ENCODE peak calls at places on chromosomes 2 and 18, in six cellular contexts. Z is H1, L is IMR-90, U is H9, K is neuronal stem cell, D is mesenchymal stem cell. I is an unnamed sample.

GRCh38 chr2:84906108-84906899 is 848 bp downstream of the TMSB10 start:
- DNase-seq in Z (no peak), L (no peak), U (no peak), K (no peak), D (no peak), I (no peak)

GRCh38 chr2:74037379-74037860 is 52.7 kb downstream of the TET3 start:
- DNase-seq in Z (no peak), L (peak; percentile 48), U (no peak), K (no peak), D (peak; percentile 66), I (peak; percentile 66)

GRCh38 chr2:38554973-38555595 is 47.6 kb downstream of the HNRNPLL start:
- DNase-seq in Z (no peak), L (peak; percentile 33), U (no peak), K (no peak), D (peak; percentile 44), I (peak; percentile 57)

GRCh38 chr2:150190546-150190945 is 296.9 kb downstream of the RND3 start:
- DNase-seq in Z (no peak), L (no peak), U (no peak), K (no peak), D (no peak), I (no peak)

GRCh38 chr18:35458677-35459441 is 38.9 kb downstream of the INO80C start:
- DNase-seq in Z (peak; percentile 55), L (peak; percentile 79), U (peak; percentile 83), K (no peak), D (peak; percentile 89), I (peak; percentile 98)

GRCh38 chr2:24423095-24423494 is 62.8 kb upstream of the ITSN2 start:
- DNase-seq in Z (no peak), L (no peak), U (no peak), K (no peak), D (no peak), I (no peak)

GRCh38 chr2:71831208-71831577 is 316.5 kb downstream of the CYP26B1 start:
- DNase-seq in Z (no peak), L (peak; percentile 80), U (peak; percentile 22), K (no peak), D (peak; percentile 73), I (peak; percentile 70)

GRCh38 chr2:154568413-154568812 is 130.1 kb upstream of the KCNJ3 start:
- DNase-seq in Z (no peak), L (no peak), U (peak; percentile 50), K (no peak), D (no peak), I (no peak)

GRCh38 chr2:37156071-37156856 is 516 bp downstream of the EIF2AK2 start:
- DNase-seq in Z (peak; percentile 78), L (peak; percentile 42), U (peak; percentile 31), K (no peak), D (peak; percentile 75), I (peak; percentile 29)

GRCh38 chr2:43224571-43225092 is 1.8 kb downstream of the ZFP36L2 start:
- DNase-seq in Z (peak; percentile 66), L (peak; percentile 17), U (no peak), K (no peak), D (peak; percentile 52), I (no peak)

DNA sequence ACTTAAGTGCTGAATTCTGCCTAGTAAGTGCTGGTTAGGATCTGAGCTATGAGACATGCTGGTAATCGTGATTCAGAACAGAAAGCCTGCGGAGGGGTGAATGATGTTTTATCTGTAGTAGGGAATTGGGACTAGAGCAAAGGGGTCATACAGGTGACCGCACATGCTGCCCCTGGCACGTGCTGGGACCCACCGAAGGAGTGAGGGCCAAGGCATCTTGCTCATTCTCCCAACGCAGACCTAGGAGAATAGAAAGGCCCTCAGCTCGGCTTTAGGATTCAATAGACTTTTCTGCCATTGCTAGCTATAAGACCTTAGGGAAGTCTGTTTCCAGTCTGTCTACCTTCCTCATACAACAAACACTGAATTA is 8.8 kb upstream of the SMAD7 start:
- DNase-seq in Z (peak; percentile 80), L (no peak), U (no peak), K (no peak), D (peak; percentile 46), I (no peak)
- H3K4ac ChIP-seq in Z (peak overlapping the region; percentile 36), L (peak overlapping the region; percentile 65), U (no peak overlapping the region), K (no peak overlapping the region), D (peak overlapping the region; percentile 4), I (no peak overlapping the region)

GRCh38 chr18:7255054-7255453 is 24.2 kb downstream of the LRRC30 start:
- DNase-seq in Z (no peak), L (no peak), U (no peak), K (no peak), D (no peak), I (no peak)

GRCh38 chr18:7261199-7261598 is 30.3 kb downstream of the LRRC30 start:
- DNase-seq in Z (no peak), L (no peak), U (no peak), K (no peak), D (no peak), I (peak; percentile 55)

GRCh38 chr18:7255643-7256042 is 24.8 kb downstream of the LRRC30 start:
- DNase-seq in Z (no peak), L (no peak), U (no peak), K (no peak), D (no peak), I (no peak)

GRCh38 chr18:7259482-7259881 is 28.6 kb downstream of the LRRC30 start:
- DNase-seq in Z (no peak), L (no peak), U (no peak), K (no peak), D (no peak), I (no peak)

DNA sequence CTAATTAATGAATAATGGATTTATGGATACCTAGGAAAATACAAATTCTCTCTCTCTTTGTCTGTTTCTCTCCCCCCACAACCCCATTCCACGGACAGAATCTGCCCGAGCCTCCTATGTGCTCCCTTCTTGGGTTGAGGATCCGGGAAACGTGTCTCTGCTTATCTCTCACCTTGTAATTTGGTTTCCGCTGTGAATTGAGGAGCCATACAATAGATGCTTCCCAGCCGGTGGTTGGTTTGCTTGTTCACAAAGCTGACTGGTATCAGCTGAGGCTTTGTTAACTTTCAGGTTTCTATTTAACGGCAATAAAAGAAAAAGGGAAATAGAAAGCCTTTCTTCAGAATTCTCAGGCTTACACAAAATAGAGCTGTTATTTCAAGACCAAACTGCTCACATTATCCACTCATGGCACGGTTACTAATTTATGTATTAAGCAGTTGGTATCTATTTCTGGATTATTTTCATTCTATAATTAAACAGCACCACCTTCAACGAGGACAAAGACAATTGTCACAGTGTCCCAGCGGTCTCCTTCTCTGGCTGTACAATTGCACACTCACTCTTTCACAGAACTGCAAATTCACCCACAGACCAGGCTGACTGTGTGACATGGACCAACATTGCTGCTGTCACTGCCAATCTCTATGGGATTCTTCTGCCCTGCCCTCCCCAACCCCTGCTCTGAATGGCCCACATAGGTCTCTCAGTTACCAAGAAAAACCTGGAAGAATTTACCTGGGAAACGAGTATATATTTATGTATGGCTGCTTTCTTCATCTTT is 26.3 kb downstream of the LRRC30 start:
- DNase-seq in Z (no peak), L (no peak), U (no peak), K (no peak), D (no peak), I (no peak)
- H3K14ac ChIP-seq in Z (no peak overlapping the region), L (no peak overlapping the region), U (no peak overlapping the region), K (no peak overlapping the region), D (no peak overlapping the region), I (no peak overlapping the region)

GRCh38 chr2:112053917-112054846 is 887 bp upstream of the TMEM87B start:
- DNase-seq in Z (peak; percentile 99), L (peak; percentile 92), U (peak; percentile 96), K (peak; percentile 97), D (peak; percentile 98), I (peak; percentile 98)

GRCh38 chr2:112055833-112056625 is 960 bp downstream of the TMEM87B start:
- DNase-seq in Z (no peak), L (peak; percentile 95), U (no peak), K (peak; percentile 41), D (peak; percentile 99), I (peak; percentile 69)

GRCh38 chr2:112059671-112060070 is 4.6 kb downstream of the TMEM87B start:
- DNase-seq in Z (no peak), L (no peak), U (no peak), K (no peak), D (no peak), I (no peak)

GRCh38 chr2:112056626-112056987 is 1.5 kb downstream of the TMEM87B start:
- DNase-seq in Z (no peak), L (no peak), U (no peak), K (no peak), D (no peak), I (no peak)

DNA sequence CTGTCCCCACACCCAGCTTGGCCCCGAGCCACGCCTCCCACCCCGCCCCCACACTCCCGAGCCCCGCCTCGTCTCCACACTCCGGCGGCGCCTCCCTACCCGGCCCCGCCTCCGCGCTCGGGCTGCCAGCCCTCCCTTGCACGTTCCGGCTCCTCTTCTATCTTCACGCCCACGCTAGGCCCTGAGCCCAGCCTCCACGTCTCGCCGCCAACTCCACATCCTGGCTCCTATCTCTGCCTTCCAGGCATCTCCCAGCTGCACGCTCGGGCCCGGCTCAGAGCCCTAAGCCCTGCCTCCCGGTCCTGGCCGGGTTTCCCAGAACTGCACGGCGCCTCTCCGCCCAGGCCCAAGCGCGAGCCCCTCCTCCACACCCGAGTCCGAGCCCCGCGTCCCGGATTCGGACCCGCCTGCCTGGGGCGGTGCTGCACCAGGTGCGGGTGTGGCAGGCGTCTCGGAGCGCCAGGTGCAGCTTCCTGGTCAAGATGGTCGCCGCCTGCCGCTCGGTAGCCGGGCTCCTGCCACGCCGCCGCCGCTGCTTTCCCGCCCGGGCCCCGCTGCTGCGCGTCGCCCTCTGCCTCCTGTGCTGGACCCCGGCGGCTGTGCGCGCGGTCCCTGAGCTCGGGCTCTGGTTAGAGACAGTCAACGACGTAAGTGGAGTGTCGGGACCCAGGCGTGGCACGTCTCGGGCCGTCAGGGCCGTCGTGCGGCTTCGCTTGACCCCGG is at the start of gene TMEM87B:
- DNase-seq in Z (peak; percentile 96), L (peak; percentile 98), U (peak; percentile 98), K (peak; percentile 97), D (peak; percentile 96), I (peak; percentile 94)
- H3K23ac ChIP-seq in Z (no peak within 1 kb of the TSS), L (peak within 1 kb of the TSS; percentile 96), U (no peak within 1 kb of the TSS), K (peak within 1 kb of the TSS; percentile 94), D (peak within 1 kb of the TSS; percentile 99), I (no peak within 1 kb of the TSS)

GRCh38 chr18:77008006-77008405 is 124.6 kb downstream of the MBP start:
- DNase-seq in Z (no peak), L (no peak), U (no peak), K (no peak), D (no peak), I (no peak)
- H3K4ac ChIP-seq in Z (no peak overlapping the region), L (no peak overlapping the region), U (no peak overlapping the region), K (no peak overlapping the region), D (no peak overlapping the region), I (no peak overlapping the region)

GRCh38 chr2:27041708-27042107 is 8.9 kb downstream of the TMEM214 start:
- DNase-seq in Z (no peak), L (no peak), U (no peak), K (no peak), D (no peak), I (no peak)
- H3K14ac ChIP-seq in Z (no peak overlapping the region), L (no peak overlapping the region), U (no peak overlapping the region), K (no peak overlapping the region), D (no peak overlapping the region), I (no peak overlapping the region)

GRCh38 chr2:95166065-95166763 is 605 bp downstream of the ZNF2 start:
- DNase-seq in Z (no peak), L (no peak), U (no peak), K (no peak), D (no peak), I (no peak)
- H3K23ac ChIP-seq in Z (no peak overlapping the region), L (peak overlapping the region; percentile 91), U (no peak overlapping the region), K (no peak overlapping the region), D (peak overlapping the region; percentile 99), I (no peak overlapping the region)